ENCODE peak calls at places on chromosomes 5 and 9, in nine cellular contexts. V, T, C, S, U, F, W, B and Y are unnamed samples.

GRCh38 chr5:31023105-31023504 is 170.4 kb upstream of the CDH6 start:
- DNase-seq in W (no peak), F (no peak), B (no peak), U (no peak), V (no peak), C (no peak), S (no peak), T (no peak), Y (no peak)

GRCh38 chr5:160260881-160261815 is 31.8 kb downstream of the FABP6 start:
- DNase-seq in S (peak; percentile 74), F (no peak), T (peak; percentile 67), C (no peak), V (peak; percentile 80), W (no peak), B (no peak), U (no peak), Y (no peak)

GRCh38 chr5:1262381-1262780 is 32.5 kb downstream of the TERT start:
- DNase-seq in T (no peak), C (no peak), F (no peak), B (no peak), W (no peak), V (no peak), U (no peak), S (no peak), Y (no peak)

GRCh38 chr5:71782771-71783770 is 64.0 kb downstream of the CARTPT start:
- DNase-seq in V (peak; percentile 77), F (peak; percentile 47), W (peak; percentile 41), C (peak; percentile 42), B (no peak), U (peak; percentile 91), S (peak; percentile 69), T (peak; percentile 87), Y (peak; percentile 84)

GRCh38 chr9:101737705-101738565 is 512 bp downstream of the GRIN3A start:
- DNase-seq in V (peak; percentile 73), B (no peak), F (no peak), T (peak; percentile 39), W (peak; percentile 6), S (no peak), C (no peak), U (peak; percentile 13), Y (no peak)

GRCh38 chr5:124207118-124207517 is 539.3 kb downstream of the ZNF608 start:
- DNase-seq in V (no peak), U (no peak), W (no peak), B (no peak), C (no peak), S (no peak), F (no peak), T (no peak), Y (no peak)

GRCh38 chr5:179415291-179416060 is 70.2 kb upstream of the ADAMTS2 start:
- DNase-seq in V (no peak), F (no peak), B (no peak), T (no peak), S (no peak), W (no peak), U (no peak), C (no peak), Y (no peak)

GRCh38 chr5:65100846-65101678 is 332.3 kb downstream of the CWC27 start:
- DNase-seq in F (peak; percentile 38), U (peak; percentile 80), S (peak; percentile 49), T (peak; percentile 49), B (no peak), C (no peak), W (peak; percentile 81), V (no peak), Y (peak; percentile 37)

GRCh38 chr9:70007831-70008230 is 35.8 kb upstream of the MAMDC2 start:
- DNase-seq in T (no peak), B (no peak), U (no peak), W (no peak), F (no peak), C (no peak), S (no peak), V (no peak), Y (no peak)

GRCh38 chr5:56329652-56330051 is 96.5 kb upstream of the ANKRD55 start:
- DNase-seq in W (no peak), T (no peak), V (no peak), F (no peak), S (no peak), U (no peak), C (no peak), B (no peak), Y (no peak)

GRCh38 chr5:27592231-27592630 is 553.8 kb upstream of the CDH9 start:
- DNase-seq in C (no peak), F (no peak), S (no peak), B (no peak), T (no peak), U (no peak), V (no peak), W (no peak), Y (no peak)

GRCh38 chr5:27594141-27594540 is 555.8 kb upstream of the CDH9 start:
- DNase-seq in U (no peak), S (no peak), C (no peak), V (no peak), B (no peak), F (no peak), T (no peak), W (no peak), Y (no peak)

DNA sequence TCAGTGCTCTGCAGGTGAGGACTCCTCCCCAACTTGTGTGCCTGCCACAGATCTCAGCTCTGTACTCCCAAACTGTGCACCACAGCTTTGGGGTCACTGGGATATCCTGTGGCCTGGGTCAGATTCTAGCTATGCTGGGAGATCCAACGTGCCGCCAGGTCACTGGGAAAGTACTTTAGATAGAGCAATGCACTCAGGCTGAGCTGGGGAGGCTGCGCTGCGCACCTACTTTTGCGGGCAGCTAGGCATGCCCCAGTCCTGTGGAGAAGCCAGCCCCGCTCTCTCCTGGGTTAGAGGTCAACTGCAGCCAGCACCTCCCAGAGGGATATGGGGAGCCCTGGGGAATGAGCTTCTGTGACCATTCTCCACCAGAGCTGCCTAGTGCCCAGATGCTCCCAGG is 552.1 kb upstream of the CDH9 start:
- DNase-seq in B (no peak), F (no peak), U (no peak), W (no peak), C (no peak), V (no peak), S (no peak), T (no peak), Y (no peak)
- H3K4me3 ChIP-seq in B (no peak overlapping the region), F (no peak overlapping the region), U (no peak overlapping the region), W (no peak overlapping the region), C (no peak overlapping the region), V (no peak overlapping the region), S (no peak overlapping the region), T (no peak overlapping the region), Y (no peak overlapping the region)

GRCh38 chr5:45695680-45696093 is 493 bp downstream of the HCN1 start:
- DNase-seq in V (no peak), S (no peak), B (no peak), F (no peak), C (no peak), U (no peak), W (no peak), T (peak; percentile 34), Y (no peak)
- H3K4me3 ChIP-seq in V (peak overlapping the region; percentile 19), S (peak overlapping the region; percentile 38), B (no peak overlapping the region), F (peak overlapping the region; percentile 44), C (no peak overlapping the region), U (no peak overlapping the region), W (peak overlapping the region; percentile 38), T (peak overlapping the region; percentile 91), Y (peak overlapping the region; percentile 46)

DNA sequence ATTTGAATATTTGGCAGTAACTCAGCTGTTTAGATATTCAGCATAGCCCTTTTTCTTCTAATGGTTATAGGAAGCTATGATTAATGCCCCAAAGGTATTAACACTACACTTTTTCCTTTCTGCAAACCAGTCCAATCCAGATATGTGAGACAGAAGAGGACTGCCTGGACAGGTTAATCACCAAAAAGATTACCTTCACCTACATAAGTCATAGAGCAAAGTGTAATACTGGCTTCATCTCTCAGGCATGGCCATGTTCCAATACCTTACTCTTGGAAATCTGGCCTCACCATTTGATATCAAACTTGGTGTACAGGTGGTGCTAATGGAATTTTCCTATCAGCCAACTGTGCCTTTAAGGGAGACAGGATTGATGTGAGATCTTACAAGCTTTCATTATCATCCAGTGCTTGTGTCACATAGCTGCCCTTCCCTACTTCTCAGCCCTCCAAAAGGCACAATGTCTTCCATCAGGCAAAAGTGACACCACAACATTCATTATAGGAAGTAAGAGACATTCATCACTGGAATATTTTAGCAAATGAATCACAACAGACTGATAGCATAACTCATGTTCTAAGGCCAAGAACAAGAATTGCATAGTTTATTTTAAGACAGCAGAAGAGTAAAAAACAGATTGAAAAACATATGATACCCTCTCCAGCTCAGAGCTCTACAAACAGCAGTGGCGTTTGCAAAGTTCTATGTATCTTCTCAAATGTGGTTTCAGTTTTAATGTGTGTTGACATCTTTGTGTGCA is 91.2 kb upstream of the PAM start:
- DNase-seq in B (no peak), S (no peak), U (no peak), V (no peak), W (no peak), C (no peak), F (no peak), T (no peak), Y (no peak)
- H3K4me3 ChIP-seq in B (no peak overlapping the region), S (no peak overlapping the region), U (no peak overlapping the region), V (no peak overlapping the region), W (no peak overlapping the region), C (no peak overlapping the region), F (no peak overlapping the region), T (no peak overlapping the region), Y (no peak overlapping the region)

GRCh38 chr5:150176745-150177485 is 10.3 kb downstream of the CDX1 start:
- DNase-seq in B (no peak), U (no peak), V (no peak), T (no peak), C (no peak), S (no peak), W (no peak), F (no peak), Y (no peak)

GRCh38 chr5:150175536-150175935 is 9.0 kb downstream of the CDX1 start:
- DNase-seq in C (no peak), V (no peak), U (peak; percentile 58), B (no peak), S (no peak), F (no peak), T (peak; percentile 44), W (peak; percentile 81), Y (peak; percentile 70)

GRCh38 chr5:150174285-150174684 is 7.7 kb downstream of the CDX1 start:
- DNase-seq in B (no peak), U (no peak), T (no peak), F (no peak), W (no peak), V (no peak), S (no peak), C (no peak), Y (no peak)

GRCh38 chr5:150173154-150173553 is 6.6 kb downstream of the CDX1 start:
- DNase-seq in B (no peak), V (no peak), S (no peak), W (no peak), T (no peak), C (no peak), U (no peak), F (no peak), Y (no peak)

GRCh38 chr5:150175076-150175475 is 8.5 kb downstream of the CDX1 start:
- DNase-seq in U (no peak), S (no peak), B (no peak), V (no peak), W (no peak), C (no peak), F (no peak), T (no peak), Y (no peak)
- H3K4me3 ChIP-seq in U (no peak overlapping the region), S (no peak overlapping the region), B (no peak overlapping the region), V (no peak overlapping the region), W (no peak overlapping the region), C (no peak overlapping the region), F (no peak overlapping the region), T (no peak overlapping the region), Y (no peak overlapping the region)